ENCODE peak calls at places on chromosome 6, in six cellular contexts. N is prostate gland, T is body of pancreas, W is HepG2, R is spleen, K is H1. G is an unnamed sample.

GRCh38 chr6:20069130-20069529 is 143.1 kb downstream of the MBOAT1 start:
- DNase-seq in N (no peak), T (no peak), W (no peak), R (no peak), K (no peak), G (no peak)

GRCh38 chr6:54980511-54981275 is 134.1 kb downstream of the FAM83B start:
- DNase-seq in N (no peak), T (no peak), W (no peak), R (no peak), K (no peak), G (no peak)

GRCh38 chr6:88623531-88623930 is 339.9 kb downstream of the RNGTT start:
- DNase-seq in N (no peak), T (no peak), W (no peak), R (no peak), K (no peak), G (no peak)

GRCh38 chr6:169824848-169825557 is 73.6 kb downstream of the ERMARD start:
- DNase-seq in N (no peak), T (no peak), W (no peak), R (peak), K (no peak), G (peak)

GRCh38 chr6:78605909-78606446 is 261.4 kb upstream of the IRAK1BP1 start:
- DNase-seq in N (no peak), T (no peak), W (no peak), R (no peak), K (no peak), G (no peak)

GRCh38 chr6:30244560-30244959 is 31.4 kb upstream of the TRIM26 start:
- DNase-seq in N (no peak), T (no peak), W (no peak), R (no peak), K (no peak), G (no peak)

GRCh38 chr6:124854338-124854922 is 107.8 kb upstream of the RNF217 start:
- DNase-seq in N (no peak), T (no peak), W (no peak), R (no peak), K (no peak), G (no peak)

GRCh38 chr6:108127826-108128225 is 38.0 kb upstream of the NR2E1 start:
- DNase-seq in N (peak), T (peak), W (peak), R (no peak), K (no peak), G (peak)

GRCh38 chr6:4814212-4814611 is 38.0 kb downstream of the CDYL start:
- DNase-seq in N (no peak), T (no peak), W (no peak), R (no peak), K (no peak), G (no peak)

GRCh38 chr6:125421853-125422252 is 120.1 kb upstream of the HDDC2 start:
- DNase-seq in N (no peak), T (no peak), W (no peak), R (no peak), K (peak), G (no peak)

GRCh38 chr6:85449388-85449817 is 480 bp upstream of the NT5E start:
- DNase-seq in N (no peak), T (no peak), W (no peak), R (peak), K (no peak), G (no peak)

GRCh38 chr6:142627474-142627873 is 317.5 kb downstream of the HIVEP2 start:
- DNase-seq in N (no peak), T (no peak), W (no peak), R (no peak), K (no peak), G (no peak)

GRCh38 chr6:148657053-148657452 is 89.8 kb upstream of the UST start:
- DNase-seq in N (no peak), T (no peak), W (no peak), R (no peak), K (no peak), G (no peak)

GRCh38 chr6:27267865-27268444 is 20.5 kb downstream of the PRSS16 start:
- DNase-seq in N (no peak), T (no peak), W (no peak), R (no peak), K (no peak), G (no peak)
- TF ChIP-seq POLR2A in N (no peak), T (no peak), W (no peak), R (no peak), K (no peak), G (no peak)

DNA sequence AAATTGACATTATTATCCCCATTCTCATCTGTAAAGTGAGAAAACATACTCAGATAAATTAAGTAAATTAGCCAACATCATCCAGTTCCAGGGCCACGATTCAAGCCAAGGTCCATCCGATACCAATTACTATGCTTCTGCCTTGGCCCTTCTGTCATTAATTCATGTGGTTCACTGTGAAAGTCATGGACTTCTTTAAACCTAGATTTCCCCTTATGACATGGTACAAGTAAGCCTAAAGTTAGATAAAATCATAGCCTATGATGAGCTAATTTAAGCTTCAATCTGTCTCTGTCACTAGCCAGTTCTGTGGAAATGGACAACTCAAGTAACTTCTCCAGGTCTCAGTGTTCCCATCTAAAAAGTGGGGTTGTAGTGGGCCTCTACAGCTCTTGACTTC is 225.5 kb upstream of the MARCKS start:
- DNase-seq in N (no peak), T (no peak), W (no peak), R (no peak), K (no peak), G (no peak)
- H3K4me3 ChIP-seq in N (no peak), T (no peak), W (no peak), R (no peak), K (no peak), G (no peak)

GRCh38 chr6:31586596-31586995 is 519 bp downstream of the LST1 start:
- DNase-seq in N (no peak), T (no peak), W (no peak), R (peak), K (no peak), G (peak)
- TF ChIP-seq POLR2A in N (no peak), T (no peak), W (no peak), R (no peak), K (no peak), G (no peak)

GRCh38 chr6:161079566-161080262 is 88.1 kb downstream of the MAP3K4 start:
- DNase-seq in N (no peak), T (no peak), W (no peak), R (no peak), K (no peak), G (no peak)
- H3K4me3 ChIP-seq in N (no peak), T (no peak), W (no peak), R (no peak), K (no peak), G (no peak)

GRCh38 chr6:157552171-157552747 is 171.3 kb downstream of the ZDHHC14 start:
- DNase-seq in N (no peak), T (no peak), W (no peak), R (no peak), K (peak), G (peak)
- TF ChIP-seq POLR2A in N (no peak), T (no peak), W (no peak), R (no peak), K (no peak), G (no peak)

DNA sequence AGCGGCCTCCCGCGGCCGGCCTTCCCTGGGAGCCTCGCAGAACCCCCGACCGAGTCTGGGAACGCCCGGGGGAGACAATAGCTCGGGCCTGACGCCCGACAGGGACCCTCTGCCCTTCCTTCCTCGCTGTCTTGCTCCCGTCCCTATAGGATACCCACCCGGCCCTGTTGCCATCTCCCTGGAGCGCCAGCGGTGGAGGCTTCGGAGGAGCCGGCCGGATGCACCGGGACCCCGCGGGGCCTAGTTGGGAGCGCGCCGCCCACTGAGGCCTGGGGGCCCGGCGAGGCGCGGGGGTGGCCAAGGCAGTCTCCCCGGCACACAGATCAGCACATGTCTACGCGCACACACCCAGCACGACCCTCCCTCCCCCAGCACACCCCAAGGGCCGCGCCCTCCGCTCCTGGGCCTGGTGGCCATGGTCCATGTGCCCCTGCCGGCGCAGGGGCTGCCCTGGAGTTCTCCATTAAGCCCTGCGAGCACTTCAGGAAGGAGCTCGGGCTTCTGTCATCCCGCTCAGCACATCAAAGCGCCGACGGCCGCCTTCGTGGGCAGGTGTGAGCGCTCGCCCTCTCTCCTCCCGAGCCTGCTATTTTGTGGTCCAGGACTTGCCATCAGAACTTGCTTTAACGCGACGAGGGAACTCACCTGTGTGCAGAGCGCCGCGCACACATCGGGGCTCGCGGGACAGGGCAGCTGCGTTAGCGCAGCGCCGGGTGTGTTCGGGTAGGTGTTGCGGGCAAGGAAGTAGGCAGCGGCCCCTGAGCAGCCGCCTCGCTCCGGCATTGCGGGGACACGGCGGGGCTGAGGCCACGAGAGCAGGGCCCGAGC is 3.7 kb downstream of the FOXF2 start:
- DNase-seq in N (no peak), T (no peak), W (no peak), R (peak), K (no peak), G (no peak)
- H3K4me3 ChIP-seq in N (peak), T (no peak), W (no peak), R (peak), K (no peak), G (peak)

DNA sequence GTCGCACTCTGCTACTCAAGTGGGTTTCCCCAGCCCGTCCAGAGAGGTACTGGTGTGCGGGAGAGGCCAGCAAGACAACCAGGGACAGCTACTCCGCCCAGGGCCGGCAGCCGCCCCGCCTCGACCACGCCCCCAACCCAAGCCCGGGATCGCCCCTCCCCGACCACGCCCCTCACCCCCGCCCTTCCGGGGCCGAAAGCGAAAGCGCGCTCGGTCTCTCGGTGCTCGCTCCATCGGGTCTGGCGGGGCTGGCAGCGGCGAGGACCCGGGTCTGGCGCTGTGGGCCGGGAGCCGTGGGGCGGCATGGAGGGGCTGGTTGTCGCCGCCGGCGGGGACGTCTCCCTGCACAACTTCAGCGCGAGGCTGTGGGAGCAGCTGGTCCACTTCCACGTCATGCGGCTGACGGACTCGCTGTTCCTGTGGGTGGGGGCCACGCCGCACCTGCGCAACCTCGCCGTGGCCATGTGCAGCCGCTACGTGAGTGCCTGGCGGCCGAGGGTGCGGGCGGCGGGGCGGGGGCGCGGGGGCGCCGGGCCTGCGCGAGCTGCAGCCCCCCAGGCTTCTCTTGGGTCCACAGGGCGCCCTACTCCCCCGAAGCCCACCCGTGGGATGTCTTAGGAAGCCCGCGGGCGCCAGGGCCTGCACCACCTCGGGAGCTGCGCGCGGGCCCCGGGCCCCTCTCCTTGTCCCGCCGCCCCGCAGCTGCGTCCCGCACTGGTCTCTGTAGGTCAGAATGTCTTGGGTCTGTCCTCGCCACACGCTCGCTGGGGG is at the start of gene PSMG4:
- DNase-seq in N (peak), T (peak), W (peak), R (peak), K (no peak), G (peak)
- TF ChIP-seq POLR2A in N (peak), T (peak), W (peak), R (no peak), K (no peak), G (no peak)

GRCh38 chr6:119129968-119130484 is 51.6 kb upstream of the FAM184A start:
- DNase-seq in N (no peak), T (peak), W (peak), R (no peak), K (no peak), G (no peak)

GRCh38 chr6:119126826-119127225 is 48.4 kb upstream of the FAM184A start:
- DNase-seq in N (no peak), T (no peak), W (no peak), R (no peak), K (no peak), G (peak)

GRCh38 chr6:119128252-119128912 is 49.9 kb upstream of the FAM184A start:
- DNase-seq in N (no peak), T (no peak), W (no peak), R (no peak), K (no peak), G (no peak)

GRCh38 chr6:119127627-119128026 is 49.2 kb upstream of the FAM184A start:
- DNase-seq in N (no peak), T (no peak), W (no peak), R (no peak), K (no peak), G (no peak)

GRCh38 chr6:119129148-119129967 is 50.9 kb upstream of the FAM184A start:
- DNase-seq in N (peak), T (no peak), W (peak), R (no peak), K (no peak), G (peak)
- H3K4me3 ChIP-seq in N (no peak), T (no peak), W (peak), R (no peak), K (no peak), G (no peak)

DNA sequence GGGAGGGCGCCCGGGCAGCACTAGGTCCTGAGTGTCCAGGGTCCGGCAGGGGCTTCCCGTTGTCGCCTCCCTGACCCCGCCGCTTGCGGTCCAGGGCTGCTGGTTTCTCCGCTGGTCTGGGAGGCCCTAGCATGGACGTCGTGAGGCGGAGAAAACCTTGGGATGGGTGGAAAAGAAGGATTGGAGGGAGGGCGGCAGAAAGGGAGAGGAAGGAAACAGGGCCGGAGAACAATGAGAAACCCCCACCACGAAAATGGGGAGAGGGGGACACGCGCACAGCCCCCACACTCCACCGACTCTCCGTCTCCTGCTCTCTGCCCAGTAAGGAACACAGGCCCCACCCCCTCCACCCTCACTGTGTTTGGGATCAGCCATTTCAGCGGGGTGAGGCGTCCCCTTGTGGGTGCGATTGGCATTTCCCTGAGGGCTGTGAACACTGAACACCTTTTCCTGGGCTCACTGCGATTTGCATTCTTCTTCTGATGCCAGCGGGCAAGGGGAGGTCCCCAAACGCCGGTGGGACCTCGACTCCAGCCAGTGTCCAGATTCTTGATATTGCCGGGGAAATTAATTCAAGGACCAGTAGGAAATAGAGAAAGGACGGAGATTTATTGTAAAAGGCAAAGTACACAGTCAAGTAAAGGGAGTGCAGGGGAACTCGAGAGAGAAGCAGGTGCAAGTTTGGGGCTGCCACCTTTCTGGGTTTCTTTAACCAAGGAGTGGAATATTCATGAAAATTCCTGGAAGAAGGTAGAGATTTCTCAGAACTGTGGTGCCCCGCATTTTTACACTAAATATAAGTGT is 3.3 kb upstream of the RAET1G start:
- DNase-seq in N (peak), T (peak), W (peak), R (peak), K (no peak), G (peak)
- TF ChIP-seq POLR2A in N (no peak), T (no peak), W (no peak), R (no peak), K (no peak), G (no peak)

G was measured in lower leg skin.